ENCODE peak calls at places on chromosomes 5 and 9, in six cellular contexts. N, Q, P, W, A and X are unnamed samples.
A peak's percentile ranks its signal among the peaks of the same experiment; 100 is the strongest.

GRCh38 chr5:59522201-59522831 is 371.2 kb downstream of the PDE4D start:
- DNase-seq in Q (peak; percentile 25), N (no peak), W (no peak), A (no peak), P (no peak), X (no peak)

GRCh38 chr5:10678236-10678635 is 82.8 kb downstream of the DAP start:
- DNase-seq in P (no peak), W (no peak), Q (peak; percentile 65), A (no peak), N (no peak), X (no peak)

GRCh38 chr5:97165726-97166125 is 17.3 kb downstream of the RIOK2 start:
- DNase-seq in A (no peak), P (no peak), Q (no peak), N (no peak), W (no peak), X (no peak)

GRCh38 chr5:140821375-140822280 is at the start of gene PCDHA5:
- DNase-seq in Q (no peak), A (no peak), N (no peak), W (no peak), P (no peak), X (peak; percentile 76)

GRCh38 chr5:158194561-158194961 is 335.6 kb upstream of the CLINT1 start:
- DNase-seq in P (no peak), A (no peak), W (no peak), N (no peak), Q (no peak), X (no peak)

GRCh38 chr5:140391312-140391711 is 10.3 kb upstream of the ANKHD1 start:
- DNase-seq in N (no peak), W (no peak), Q (no peak), P (no peak), A (no peak), X (no peak)

GRCh38 chr9:15873573-15874177 is 320.8 kb downstream of the CCDC171 start:
- DNase-seq in W (no peak), Q (peak; percentile 47), N (peak; percentile 63), A (peak; percentile 6), P (no peak), X (no peak)

GRCh38 chr5:118778951-118779350 is 209.4 kb downstream of the DTWD2 start:
- DNase-seq in Q (peak; percentile 4), A (no peak), W (no peak), N (no peak), P (no peak), X (no peak)

GRCh38 chr9:105244996-105245719 is 707 bp downstream of the SLC44A1 start:
- DNase-seq in N (peak; percentile 53), A (peak; percentile 45), W (peak; percentile 29), P (peak; percentile 46), Q (no peak), X (peak; percentile 50)

GRCh38 chr9:32644698-32645097 is 9.2 kb upstream of the TAF1L start:
- DNase-seq in P (no peak), N (no peak), A (no peak), Q (peak; percentile 100), W (no peak), X (no peak)

GRCh38 chr5:112628219-112628618 is 109.5 kb upstream of the APC start:
- DNase-seq in N (peak; percentile 56), A (no peak), P (no peak), Q (no peak), W (no peak), X (peak; percentile 12)

GRCh38 chr5:72347801-72348305 is 27.7 kb downstream of the PTCD2 start:
- DNase-seq in N (no peak), W (no peak), A (no peak), P (no peak), Q (peak; percentile 95), X (no peak)

GRCh38 chr5:137142371-137143243 is 356.5 kb downstream of the SPOCK1 start:
- DNase-seq in W (peak; percentile 62), A (peak; percentile 6), P (peak; percentile 34), N (peak; percentile 40), Q (peak; percentile 100), X (no peak)

GRCh38 chr9:82332774-82333152 is 344.2 kb downstream of the SPATA31D1 start:
- DNase-seq in N (no peak), W (no peak), Q (no peak), A (no peak), P (no peak), X (no peak)

GRCh38 chr5:110055301-110055700 is 365.6 kb downstream of the MAN2A1 start:
- DNase-seq in W (no peak), A (no peak), P (no peak), N (no peak), Q (peak; percentile 67), X (no peak)

GRCh38 chr9:96061293-96061987 is 185.9 kb downstream of the ERCC6L2 start:
- DNase-seq in A (no peak), Q (peak; percentile 31), P (no peak), W (peak; percentile 29), N (peak; percentile 50), X (peak; percentile 31)

GRCh38 chr5:38556115-38556598 is 289 bp downstream of the LIFR start:
- DNase-seq in N (no peak), P (no peak), Q (no peak), A (peak; percentile 4), W (peak; percentile 31), X (no peak)

GRCh38 chr9:84141762-84142370 is 161.3 kb downstream of the RMI1 start:
- DNase-seq in A (no peak), Q (no peak), W (no peak), P (no peak), N (no peak), X (no peak)

GRCh38 chr9:85024374-85024773 is 354.8 kb downstream of the NTRK2 start:
- DNase-seq in P (no peak), Q (no peak), N (no peak), W (no peak), A (no peak), X (no peak)

GRCh38 chr5:126468091-126468490 is 44.9 kb downstream of the GRAMD2B start:
- DNase-seq in P (no peak), A (no peak), N (no peak), Q (no peak), W (no peak), X (no peak)

GRCh38 chr5:126469925-126470324 is 46.7 kb downstream of the GRAMD2B start:
- DNase-seq in P (no peak), W (no peak), A (no peak), Q (no peak), N (no peak), X (no peak)

GRCh38 chr5:126472538-126472889 is 49.3 kb downstream of the GRAMD2B start:
- DNase-seq in P (no peak), N (no peak), Q (no peak), A (no peak), W (no peak), X (no peak)

GRCh38 chr5:126471875-126472537 is 48.8 kb downstream of the GRAMD2B start:
- DNase-seq in A (no peak), Q (peak; percentile 81), W (no peak), N (no peak), P (no peak), X (no peak)

DNA sequence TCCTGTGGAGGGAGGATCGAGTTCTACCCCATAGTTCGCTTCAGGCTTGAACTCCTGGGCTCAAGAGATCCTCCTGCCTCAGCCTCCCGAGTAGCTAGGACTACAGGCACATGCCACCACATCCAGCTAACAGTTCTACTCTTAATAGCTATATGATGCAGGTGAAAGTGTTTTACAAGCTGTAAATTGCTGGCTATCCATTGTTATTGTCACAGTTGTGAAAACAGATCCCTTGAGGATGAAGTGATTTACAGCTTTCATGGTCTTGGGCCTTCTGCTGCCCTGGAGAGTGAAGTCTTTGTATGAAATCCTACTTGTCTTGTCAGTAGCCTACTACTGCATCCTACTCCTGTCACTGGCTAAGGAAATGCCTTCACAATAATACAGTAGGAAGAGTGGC is 48.0 kb downstream of the GRAMD2B start:
- DNase-seq in P (no peak), Q (no peak), W (no peak), A (no peak), N (no peak), X (no peak)
- H3K4me3 ChIP-seq in P (no peak overlapping the region), Q (no peak overlapping the region), W (no peak overlapping the region), A (no peak overlapping the region), N (no peak overlapping the region), X (no peak overlapping the region)

GRCh38 chr9:128615571-128615970 is 41.1 kb downstream of the DYNC2I2 start:
- DNase-seq in A (no peak), Q (no peak), P (no peak), N (no peak), W (no peak), X (no peak)

GRCh38 chr9:128614728-128615127 is 41.9 kb downstream of the DYNC2I2 start:
- DNase-seq in P (no peak), N (no peak), A (no peak), W (no peak), Q (no peak), X (no peak)

GRCh38 chr9:128610889-128611288 is 45.8 kb downstream of the DYNC2I2 start:
- DNase-seq in Q (no peak), A (no peak), W (no peak), N (no peak), P (no peak), X (no peak)

GRCh38 chr9:128607642-128608350 is 48.9 kb downstream of the DYNC2I2 start:
- DNase-seq in A (no peak), N (no peak), Q (peak; percentile 44), P (peak; percentile 77), W (peak; percentile 80), X (no peak)

DNA sequence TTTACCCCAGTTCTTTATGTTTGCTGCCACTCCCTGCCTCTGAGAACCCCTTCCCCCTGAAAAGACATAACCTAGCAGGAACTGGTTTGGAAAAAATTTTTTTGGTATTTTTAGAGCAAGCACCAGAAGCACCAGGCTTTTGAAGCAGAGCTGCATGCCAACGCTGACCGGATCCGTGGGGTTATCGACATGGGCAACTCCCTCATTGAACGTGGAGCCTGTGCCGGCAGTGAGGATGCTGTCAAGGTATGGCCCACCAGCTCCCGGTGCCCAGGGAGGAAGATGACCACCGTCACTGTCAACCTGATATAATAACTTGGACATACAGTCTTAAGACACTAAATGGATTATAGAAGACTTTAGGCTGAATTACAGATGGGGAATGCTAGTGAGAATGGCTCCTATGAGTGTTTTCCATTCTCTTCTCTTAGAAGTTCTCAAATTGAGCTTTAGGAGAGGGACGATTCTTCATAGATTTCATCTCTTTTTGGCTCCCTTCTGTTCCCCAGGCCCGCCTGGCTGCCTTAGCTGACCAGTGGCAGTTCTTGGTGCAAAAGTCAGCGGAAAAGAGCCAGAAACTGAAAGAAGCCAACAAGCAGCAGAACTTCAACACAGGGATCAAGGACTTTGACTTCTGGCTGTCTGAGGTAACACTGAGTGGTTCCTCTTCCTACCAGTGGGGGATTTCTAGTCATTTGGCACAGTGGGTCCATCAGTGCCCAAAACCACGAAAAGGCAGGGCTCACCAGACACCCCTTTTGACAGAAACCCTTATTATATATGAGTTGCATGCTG is 44.9 kb downstream of the DYNC2I2 start:
- DNase-seq in P (no peak), N (no peak), Q (no peak), A (no peak), W (no peak), X (no peak)
- H3K27me3 ChIP-seq in P (no peaks in the 10 kb centered on the region), N (no peaks in the 10 kb centered on the region), Q (no peaks in the 10 kb centered on the region), A (no peaks in the 10 kb centered on the region), W (no peaks in the 10 kb centered on the region), X (no peaks in the 10 kb centered on the region)

DNA sequence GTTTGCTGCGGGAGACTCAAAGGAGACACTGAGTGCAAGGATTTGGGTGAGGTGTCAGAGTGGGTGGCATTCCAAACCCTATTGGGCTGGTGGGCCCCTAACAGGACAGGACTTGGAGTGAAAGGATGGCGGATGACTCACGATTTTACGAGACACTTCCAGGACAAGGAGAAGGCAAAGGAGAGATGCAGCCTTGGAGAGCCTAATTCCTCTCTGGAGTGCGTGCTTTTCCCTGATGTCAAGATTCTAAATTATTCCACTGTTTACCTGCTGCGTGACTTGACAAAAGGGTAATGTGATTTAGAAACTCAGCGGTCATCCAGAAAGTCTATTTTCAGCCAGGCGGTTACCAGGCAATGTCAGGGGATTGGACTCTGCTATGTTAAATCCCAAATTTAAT is 41.6 kb upstream of the CD180 start:
- DNase-seq in Q (no peak), A (no peak), W (no peak), N (no peak), P (no peak), X (no peak)
- H3K4me3 ChIP-seq in Q (no peak overlapping the region), A (no peak overlapping the region), W (no peak overlapping the region), N (no peak overlapping the region), P (no peak overlapping the region), X (no peak overlapping the region)

GRCh38 chr5:132750471-132751230 is 3.4 kb downstream of the CCNI2 start:
- DNase-seq in W (no peak), Q (no peak), A (no peak), P (no peak), N (no peak), X (no peak)
- H3K27me3 ChIP-seq in W (peaks cover 17% of the 10 kb centered on the region), Q (peaks cover 29% of the 10 kb centered on the region), A (no peaks in the 10 kb centered on the region), P (peaks cover 30% of the 10 kb centered on the region), N (peaks cover 68% of the 10 kb centered on the region), X (no peaks in the 10 kb centered on the region)